ENCODE peak calls at places on chromosomes 7 and 10, in ten cellular contexts. One of them, this sample, is unnamed.

GRCh38 chr7:106823631-106824030 is 41.5 kb upstream of the PIK3CG start:
- DNase-seq in left lung: no peak
- DNase-seq in choroid plexus epithelial cell: no peak
- DNase-seq in HTR-8/SVneo: no peak
- DNase-seq in HT-29: peak
- DNase-seq in T-cell: no peak
- DNase-seq in endothelial cell of umbilical vein: no peak
- DNase-seq in ELR: peak
- DNase-seq in GM10248: no peak
- DNase-seq in HEK293T: no peak
- DNase-seq in this sample: no peak

GRCh38 chr10:24983946-24984345 is 31.5 kb upstream of the PRTFDC1 start:
- DNase-seq in left lung: no peak
- DNase-seq in choroid plexus epithelial cell: no peak
- DNase-seq in HTR-8/SVneo: no peak
- DNase-seq in HT-29: no peak
- DNase-seq in T-cell: no peak
- DNase-seq in endothelial cell of umbilical vein: no peak
- DNase-seq in ELR: peak
- DNase-seq in GM10248: no peak
- DNase-seq in HEK293T: no peak
- DNase-seq in this sample: no peak

GRCh38 chr10:101625821-101626412 is 37.8 kb downstream of the DPCD start:
- DNase-seq in left lung: no peak
- DNase-seq in choroid plexus epithelial cell: no peak
- DNase-seq in HTR-8/SVneo: no peak
- DNase-seq in HT-29: no peak
- DNase-seq in T-cell: no peak
- DNase-seq in endothelial cell of umbilical vein: no peak
- DNase-seq in ELR: no peak
- DNase-seq in GM10248: no peak
- DNase-seq in HEK293T: no peak
- DNase-seq in this sample: peak

GRCh38 chr7:78017621-78018100 is 219.1 kb downstream of the PHTF2 start:
- DNase-seq in left lung: no peak
- DNase-seq in choroid plexus epithelial cell: no peak
- DNase-seq in HTR-8/SVneo: no peak
- DNase-seq in HT-29: no peak
- DNase-seq in T-cell: no peak
- DNase-seq in endothelial cell of umbilical vein: no peak
- DNase-seq in ELR: no peak
- DNase-seq in GM10248: no peak
- DNase-seq in HEK293T: no peak
- DNase-seq in this sample: no peak

GRCh38 chr7:148856891-148857290 is 27.2 kb downstream of the EZH2 start:
- DNase-seq in left lung: no peak
- DNase-seq in choroid plexus epithelial cell: peak
- DNase-seq in HTR-8/SVneo: no peak
- DNase-seq in HT-29: no peak
- DNase-seq in T-cell: no peak
- DNase-seq in endothelial cell of umbilical vein: no peak
- DNase-seq in ELR: peak
- DNase-seq in GM10248: peak
- DNase-seq in HEK293T: no peak
- DNase-seq in this sample: no peak

GRCh38 chr7:6420680-6421079 is 27.1 kb downstream of the DAGLB start:
- DNase-seq in left lung: no peak
- DNase-seq in choroid plexus epithelial cell: no peak
- DNase-seq in HTR-8/SVneo: no peak
- DNase-seq in HT-29: no peak
- DNase-seq in T-cell: no peak
- DNase-seq in endothelial cell of umbilical vein: no peak
- DNase-seq in ELR: no peak
- DNase-seq in GM10248: no peak
- DNase-seq in HEK293T: no peak
- DNase-seq in this sample: no peak

GRCh38 chr7:2032876-2033407 is 199.8 kb downstream of the MAD1L1 start:
- DNase-seq in left lung: peak
- DNase-seq in choroid plexus epithelial cell: no peak
- DNase-seq in HTR-8/SVneo: no peak
- DNase-seq in HT-29: no peak
- DNase-seq in T-cell: no peak
- DNase-seq in endothelial cell of umbilical vein: no peak
- DNase-seq in ELR: no peak
- DNase-seq in GM10248: no peak
- DNase-seq in HEK293T: no peak
- DNase-seq in this sample: peak

GRCh38 chr10:100776671-100777070 is 31.3 kb downstream of the PAX2 start:
- DNase-seq in left lung: no peak
- DNase-seq in choroid plexus epithelial cell: no peak
- DNase-seq in HTR-8/SVneo: no peak
- DNase-seq in HT-29: no peak
- DNase-seq in T-cell: no peak
- DNase-seq in endothelial cell of umbilical vein: no peak
- DNase-seq in ELR: no peak
- DNase-seq in GM10248: no peak
- DNase-seq in HEK293T: no peak
- DNase-seq in this sample: no peak

GRCh38 chr7:123270553-123270952 is 70.8 kb upstream of the SLC13A1 start:
- DNase-seq in left lung: no peak
- DNase-seq in choroid plexus epithelial cell: no peak
- DNase-seq in HTR-8/SVneo: no peak
- DNase-seq in HT-29: no peak
- DNase-seq in T-cell: no peak
- DNase-seq in endothelial cell of umbilical vein: no peak
- DNase-seq in ELR: no peak
- DNase-seq in GM10248: no peak
- DNase-seq in HEK293T: no peak
- DNase-seq in this sample: no peak

GRCh38 chr7:2275101-2275500 is 33.1 kb downstream of the NUDT1 start:
- DNase-seq in left lung: no peak
- DNase-seq in choroid plexus epithelial cell: no peak
- DNase-seq in HTR-8/SVneo: no peak
- DNase-seq in HT-29: no peak
- DNase-seq in T-cell: no peak
- DNase-seq in endothelial cell of umbilical vein: no peak
- DNase-seq in ELR: no peak
- DNase-seq in GM10248: no peak
- DNase-seq in HEK293T: no peak
- DNase-seq in this sample: no peak

GRCh38 chr7:142804715-142805114 is 33.9 kb downstream of the PRSS2 start:
- DNase-seq in left lung: no peak
- DNase-seq in choroid plexus epithelial cell: no peak
- DNase-seq in HTR-8/SVneo: no peak
- DNase-seq in HT-29: no peak
- DNase-seq in T-cell: no peak
- DNase-seq in endothelial cell of umbilical vein: no peak
- DNase-seq in ELR: no peak
- DNase-seq in GM10248: no peak
- DNase-seq in HEK293T: no peak
- DNase-seq in this sample: peak